ENCODE peak calls at places on chromosomes 2 and 18, in five cellular contexts. I is neural progenitor cell, J is left ventricle myocardium inferior, O is astrocyte, K is H9. R is an unnamed sample. For H3K4me1, the result is how much of the 10 kb centered on the place peaks cover.

GRCh38 chr2:135948141-135948540 is 37.3 kb downstream of the DARS1 start:
- DNase-seq in I (no peak), O (no peak), J (no peak), K (no peak), R (no peak)

GRCh38 chr2:39059366-39059952 is 61.4 kb downstream of the SOS1 start:
- DNase-seq in I (peak), J (no peak), K (no peak), O (peak), R (no peak)

GRCh38 chr2:205988274-205988673 is 97.7 kb downstream of the INO80D start:
- DNase-seq in I (no peak), O (no peak), K (no peak), J (no peak), R (no peak)

GRCh38 chr2:529425-529824 is 147.8 kb downstream of the TMEM18 start:
- DNase-seq in O (no peak), I (peak), J (no peak), K (no peak), R (no peak)

GRCh38 chr2:24568492-24568891 is 77.4 kb downstream of the NCOA1 start:
- DNase-seq in K (no peak), O (no peak), I (no peak), J (no peak), R (no peak)

GRCh38 chr2:135947483-135947882 is 37.9 kb downstream of the DARS1 start:
- DNase-seq in J (no peak), I (no peak), K (no peak), O (no peak), R (no peak)

GRCh38 chr18:69161383-69162028 is 239.2 kb upstream of the DOK6 start:
- DNase-seq in O (peak), K (no peak), J (no peak), I (peak), R (no peak)

GRCh38 chr2:213834746-213835145 is 550.5 kb downstream of the SPAG16 start:
- DNase-seq in K (no peak), I (no peak), O (no peak), J (no peak), R (no peak)

GRCh38 chr2:61220768-61221167 is 58.8 kb downstream of the C2orf74 start:
- DNase-seq in K (no peak), O (peak), I (no peak), J (no peak), R (no peak)

GRCh38 chr2:120682654-120683053 is 53.0 kb upstream of the GLI2 start:
- DNase-seq in K (no peak), J (no peak), I (no peak), O (peak), R (no peak)

GRCh38 chr2:156038021-156038420 is 294.5 kb downstream of the NR4A2 start:
- DNase-seq in K (no peak), O (no peak), J (no peak), I (peak), R (no peak)

GRCh38 chr2:179612108-179612507 is 249.3 kb downstream of the ZNF385B start:
- DNase-seq in O (peak), I (no peak), K (no peak), J (no peak), R (no peak)

GRCh38 chr2:88099798-88100488 is 27.9 kb downstream of the FABP1 start:
- DNase-seq in J (no peak), O (no peak), K (peak), I (peak), R (no peak)

GRCh38 chr2:25912851-25913695 is 34.8 kb upstream of the ASXL2 start:
- DNase-seq in J (no peak), K (peak), I (peak), O (peak), R (no peak)

GRCh38 chr2:42929985-42930581 is 137.7 kb upstream of the HAAO start:
- DNase-seq in O (peak), K (no peak), J (no peak), I (no peak), R (no peak)

GRCh38 chr18:3380384-3380961 is 69.5 kb upstream of the TGIF1 start:
- DNase-seq in K (no peak), I (no peak), O (peak), J (no peak), R (no peak)

GRCh38 chr2:172282944-172283343 is 144.4 kb upstream of the ITGA6 start:
- DNase-seq in O (peak), K (no peak), J (no peak), I (no peak), R (no peak)

GRCh38 chr2:218273908-218274249 is 3.6 kb downstream of the PNKD start:
- DNase-seq in O (no peak), K (no peak), J (no peak), I (no peak), R (no peak)

DNA sequence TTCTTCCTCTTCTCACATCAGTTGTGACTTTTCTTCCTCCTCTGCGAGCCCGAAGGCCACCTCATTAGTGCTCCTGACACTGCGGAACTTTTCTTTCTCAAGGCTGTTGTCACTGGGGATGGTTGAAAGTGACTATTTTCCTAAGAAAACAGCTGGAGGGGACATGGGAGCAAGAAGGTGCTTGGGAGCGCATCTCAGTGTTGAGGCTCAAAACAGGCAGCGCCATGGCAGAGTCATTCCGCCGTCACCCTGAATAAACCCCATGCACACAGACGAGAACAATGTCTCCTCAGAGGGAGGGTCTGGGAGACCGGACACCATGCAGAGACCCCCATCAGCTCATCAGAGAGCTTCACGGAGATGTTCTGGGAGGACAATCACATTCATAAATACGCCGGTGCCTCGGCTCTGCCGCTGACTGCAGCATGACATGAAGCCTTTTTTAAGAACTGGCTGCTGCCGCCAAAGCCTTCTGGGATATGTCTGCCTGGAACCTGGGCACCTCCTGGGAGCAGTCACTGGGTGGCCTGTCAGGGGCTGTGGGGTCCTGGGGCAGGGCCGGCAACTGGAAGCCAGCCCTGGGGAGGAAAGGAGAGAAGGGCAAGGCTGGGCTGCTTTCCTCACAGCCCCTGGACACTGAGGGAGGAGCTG is 19.2 kb downstream of the ATOH8 start:
- DNase-seq in O (no peak), I (no peak), K (no peak), J (peak), R (peak)
- H3K4me1 ChIP-seq in O (half or more), I (under half), K (under half), J (half or more), R (half or more)

DNA sequence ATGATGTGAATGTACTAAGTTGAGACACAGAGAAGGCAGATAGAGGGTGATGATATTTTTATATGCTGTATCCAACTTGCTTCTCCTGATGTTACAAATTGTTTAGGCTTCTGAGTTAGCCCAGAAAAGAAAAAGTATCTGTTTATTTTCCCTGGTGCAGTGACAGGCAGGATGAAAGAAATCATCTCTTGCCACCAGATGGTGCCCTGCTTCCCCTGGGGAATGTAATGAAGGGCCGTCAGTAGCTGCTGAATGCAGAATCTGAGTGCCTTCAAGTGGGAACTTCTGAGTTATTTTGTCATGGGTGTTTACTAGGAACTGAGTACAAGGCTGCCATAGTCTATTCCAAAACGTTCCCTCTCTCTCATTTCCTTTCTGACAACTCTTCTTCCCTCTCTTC is 525.6 kb downstream of the MBD2 start:
- DNase-seq in J (no peak), K (peak), I (peak), O (peak), R (peak)
- TF ChIP-seq CTCF in J (peak), K (peak), I (peak), O (peak), R (peak)

DNA sequence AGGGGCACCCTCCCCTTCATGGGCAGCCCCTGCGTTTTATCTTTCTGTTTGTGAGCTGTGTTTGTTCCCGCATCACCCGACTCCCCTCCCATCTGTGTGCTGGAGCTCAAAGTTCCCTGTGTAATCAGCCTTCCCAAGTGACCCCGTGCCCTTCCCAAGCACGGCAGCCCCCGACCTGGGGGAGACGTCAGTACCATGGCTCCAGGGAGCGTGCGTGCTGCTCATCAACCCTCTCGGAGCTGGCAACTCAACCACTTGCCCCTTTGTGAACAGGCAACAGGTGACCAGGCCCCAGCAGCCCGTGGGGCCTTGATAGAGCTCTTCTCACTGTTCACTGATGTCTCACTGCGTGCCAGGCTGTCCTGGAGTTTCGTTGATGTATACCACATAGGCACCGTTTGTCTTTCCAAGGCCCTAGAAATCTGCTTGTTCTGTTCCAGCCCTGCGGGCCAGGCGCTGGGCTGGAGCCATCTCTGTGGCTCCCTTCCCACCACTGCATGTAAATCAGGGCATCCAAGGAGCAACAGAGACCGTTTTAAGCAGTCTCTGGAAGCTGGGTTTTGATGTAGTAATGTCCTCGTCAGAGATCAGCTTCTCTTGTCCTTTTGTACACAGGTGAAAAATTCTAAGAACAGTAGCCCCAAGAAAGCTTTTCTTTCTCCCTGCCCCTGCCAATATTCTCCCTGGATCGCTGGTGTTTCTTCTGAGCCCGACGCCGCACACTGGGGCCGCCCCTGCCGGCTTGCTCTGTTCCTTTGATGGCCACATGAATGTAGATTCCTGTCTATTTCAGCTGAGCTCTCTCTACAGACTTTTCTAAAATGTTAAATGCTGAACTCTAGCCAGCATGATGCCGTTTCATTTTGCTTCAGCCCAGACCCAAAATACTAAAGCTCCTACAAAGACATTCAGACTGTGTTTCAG is 107.0 kb upstream of the PTPRM start:
- DNase-seq in K (no peak), O (no peak), J (peak), I (peak), R (peak)
- H3K27ac ChIP-seq in K (no peak), O (no peak), J (peak), I (peak), R (peak)

GRCh38 chr2:76866464-76866863 is 655.7 kb downstream of the LRRTM4 start:
- DNase-seq in O (no peak), J (no peak), I (no peak), K (no peak), R (no peak)

GRCh38 chr2:76862901-76863300 is 659.3 kb downstream of the LRRTM4 start:
- DNase-seq in I (no peak), J (no peak), K (no peak), O (no peak), R (no peak)

GRCh38 chr2:76861708-76862107 is 660.5 kb downstream of the LRRTM4 start:
- DNase-seq in O (no peak), I (no peak), K (no peak), J (no peak), R (no peak)
- H3K4me1 ChIP-seq in O (under half), I (under half), K (under half), J (under half), R (under half)

DNA sequence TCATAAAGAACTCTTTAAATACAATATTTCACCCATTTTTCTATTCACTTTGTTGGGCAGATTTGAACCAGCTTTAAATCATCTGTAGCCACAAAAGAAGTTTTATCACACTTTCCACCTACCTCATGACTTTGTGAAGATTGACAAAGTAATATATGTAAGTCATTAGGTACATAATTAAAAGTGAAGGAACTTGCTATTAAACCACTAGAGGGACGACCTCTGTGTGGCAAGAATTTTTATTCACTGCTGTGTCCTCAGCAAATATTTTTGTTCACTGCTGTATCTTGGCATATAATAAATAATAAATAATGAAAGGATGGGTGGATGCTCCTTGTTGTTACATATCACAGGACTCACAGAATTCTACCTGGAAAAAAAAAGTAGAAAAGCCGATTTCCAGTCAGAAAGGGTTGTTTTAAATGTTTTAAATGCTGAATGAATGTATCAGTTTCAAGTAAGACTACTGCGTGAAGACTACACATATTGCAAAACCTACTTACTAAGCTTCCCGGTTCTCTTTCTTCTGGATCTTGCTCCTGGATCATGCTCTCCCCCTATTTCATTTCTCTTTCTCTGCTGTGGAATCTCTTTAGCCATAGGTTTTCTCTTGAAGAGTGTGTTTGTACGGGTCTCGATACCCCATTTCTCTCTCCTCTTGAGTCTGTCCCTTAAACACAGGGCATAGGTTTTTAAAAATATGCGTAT is 44.8 kb downstream of the KCMF1 start:
- DNase-seq in J (no peak), I (no peak), O (no peak), K (no peak), R (no peak)
- TF ChIP-seq CTCF in J (peak), I (peak), O (peak), K (peak), R (no peak)

GRCh38 chr2:62586981-62587380 is 81.0 kb upstream of the TMEM17 start:
- DNase-seq in I (no peak), O (peak), J (no peak), K (no peak), R (no peak)
- H3K27ac ChIP-seq in I (no peak), O (peak), J (no peak), K (no peak), R (no peak)

DNA sequence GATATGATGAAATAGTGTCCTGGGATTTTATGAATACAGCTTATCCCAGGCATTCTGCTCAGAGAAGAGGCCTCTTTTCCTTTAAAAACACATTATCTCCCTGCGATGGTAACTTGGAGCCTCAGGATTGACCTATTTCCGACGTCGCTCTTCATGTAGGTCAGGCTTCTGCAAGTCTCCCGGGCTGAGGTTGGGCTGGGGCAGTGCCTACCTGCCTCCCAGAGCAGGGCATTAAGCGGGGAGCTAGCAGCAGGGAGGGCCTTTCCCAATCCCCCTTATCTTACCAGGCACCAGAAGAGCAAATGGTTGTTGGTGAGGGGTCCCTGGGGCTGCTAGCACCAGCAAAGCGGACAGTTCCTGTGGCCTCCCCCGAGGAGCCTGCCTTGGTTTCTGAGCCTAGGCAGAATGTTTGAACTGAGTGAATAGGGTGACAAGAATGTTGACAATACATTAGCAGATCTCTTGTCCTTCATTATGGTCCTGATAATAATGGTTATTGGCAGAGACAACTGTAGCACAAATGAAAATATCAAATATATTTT is 60.2 kb downstream of the TRPM8 start:
- DNase-seq in O (no peak), J (no peak), I (peak), K (no peak), R (no peak)
- H3K4me1 ChIP-seq in O (under half), J (under half), I (under half), K (under half), R (under half)

GRCh38 chr2:3806730-3807129 is 103.4 kb downstream of the DCDC2C start:
- DNase-seq in I (no peak), J (no peak), O (no peak), K (no peak), R (no peak)

GRCh38 chr2:3807853-3808252 is 104.5 kb downstream of the DCDC2C start:
- DNase-seq in J (no peak), I (no peak), O (peak), K (no peak), R (no peak)

GRCh38 chr2:3801506-3801905 is 98.1 kb downstream of the DCDC2C start:
- DNase-seq in J (no peak), O (no peak), I (no peak), K (no peak), R (no peak)

DNA sequence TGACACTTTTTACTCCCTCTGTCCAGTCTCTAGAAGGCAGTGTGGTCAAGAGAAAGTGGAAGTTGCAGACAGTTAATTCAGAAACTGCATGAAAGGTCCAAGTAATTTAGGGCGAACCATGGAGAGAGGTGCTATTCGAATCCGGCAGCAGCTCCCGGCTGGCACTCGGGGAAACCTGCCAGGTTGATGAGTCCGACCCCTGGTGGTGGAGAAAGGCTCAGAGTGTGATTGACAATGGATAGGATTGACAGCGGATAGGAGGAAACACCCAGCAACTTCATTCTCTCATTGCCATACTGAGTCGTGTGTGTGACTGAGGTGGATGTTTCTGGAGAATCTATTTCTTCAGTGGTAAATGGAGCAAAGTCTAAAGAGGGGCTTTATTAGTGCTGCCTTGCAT is 101.7 kb downstream of the DCDC2C start:
- DNase-seq in J (no peak), O (no peak), I (peak), K (peak), R (no peak)
- TF ChIP-seq CTCF in J (peak), O (peak), I (peak), K (peak), R (peak)

DNA sequence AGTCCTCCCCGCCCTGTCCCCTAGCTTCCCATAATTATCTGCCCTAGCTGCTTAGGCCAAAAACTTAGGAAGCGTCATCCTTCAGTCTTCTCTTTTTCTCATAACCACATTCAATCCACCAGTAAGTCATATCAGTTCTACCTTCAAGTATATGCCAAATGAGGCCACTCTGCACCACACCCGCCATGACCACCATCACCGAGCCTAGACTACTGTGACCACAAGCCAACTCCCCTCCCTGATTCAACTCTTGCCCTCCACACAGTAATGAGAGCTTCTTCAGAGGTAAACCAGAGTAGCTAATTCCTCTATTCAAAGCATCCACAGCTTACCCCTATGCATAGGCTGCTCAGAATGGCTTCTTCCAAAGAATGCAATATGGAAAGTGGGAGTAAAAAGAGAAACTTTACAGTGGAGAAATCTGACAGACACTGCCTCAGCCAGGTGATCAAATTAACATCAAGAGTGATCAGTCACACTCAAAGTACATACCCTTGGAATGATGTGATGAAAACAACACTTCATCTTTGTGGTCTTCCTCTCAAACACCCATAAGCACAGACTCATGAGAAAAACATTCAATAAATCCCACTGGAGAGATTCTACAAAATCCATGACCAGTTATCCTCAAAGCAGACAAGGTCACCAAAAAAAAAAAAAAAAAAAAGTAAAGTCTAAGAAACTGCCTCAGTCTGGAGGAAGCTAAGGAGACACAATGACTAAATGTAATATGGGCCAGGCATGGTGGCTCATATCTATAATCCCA is 17.7 kb downstream of the MBOAT2 start:
- DNase-seq in J (no peak), O (peak), I (no peak), K (no peak), R (no peak)
- H3K27ac ChIP-seq in J (no peak), O (peak), I (no peak), K (no peak), R (no peak)